ENCODE peak calls at places on chromosomes 4 and X, in eight cellular contexts. Z is NCI-H2029 treated with DMSO at 0.1 percent for 48 hours; L is activated CD8-positive, alpha-beta memory T cell treated with anti-CD3 and anti-CD28 coated beads for 48 hours; O is GM20000; F is cardiac muscle cell; C is astrocyte; V is naive thymus-derived CD8-positive, alpha-beta T cell; G is neural progenitor cell. I is an unnamed sample.

GRCh38 chrX:39816871-39817731 is 280.7 kb downstream of the BCOR start:
- DNase-seq in V (no peak), Z (no peak), F (peak), C (peak), G (peak), O (no peak), L (no peak), I (no peak)

GRCh38 chrX:65667503-65668355 is at the start of gene MSN:
- DNase-seq in F (peak), V (peak), G (peak), L (peak), O (peak), C (no peak), Z (no peak), I (peak)

GRCh38 chrX:50067435-50068292 is 133.1 kb downstream of the AKAP4 start:
- DNase-seq in Z (peak), O (no peak), F (peak), L (no peak), V (no peak), C (peak), G (peak), I (no peak)

GRCh38 chr4:56668267-56668666 is 12.8 kb downstream of the HOPX start:
- DNase-seq in F (peak), Z (no peak), O (peak), L (no peak), G (peak), C (no peak), V (no peak), I (no peak)

GRCh38 chr4:87521757-87522374 is 7.3 kb downstream of the SPARCL1 start:
- DNase-seq in O (no peak), V (no peak), F (no peak), Z (peak), C (peak), G (no peak), L (no peak), I (peak)

GRCh38 chr4:139297001-139297410 is 4.3 kb upstream of the NAA15 start:
- DNase-seq in V (no peak), F (no peak), G (no peak), Z (no peak), C (peak), O (no peak), L (no peak), I (no peak)

GRCh38 chr4:87213425-87213824 is 7.0 kb downstream of the KLHL8 start:
- DNase-seq in F (peak), C (no peak), Z (no peak), O (no peak), G (no peak), L (no peak), V (no peak), I (no peak)

GRCh38 chrX:443676-444210 is 57.0 kb upstream of the PPP2R3B start:
- DNase-seq in F (no peak), Z (no peak), O (no peak), L (no peak), V (no peak), C (no peak), G (no peak), I (no peak)

GRCh38 chrX:9682456-9682855 is 83.2 kb downstream of the GPR143 start:
- DNase-seq in L (no peak), F (peak), Z (no peak), V (no peak), G (peak), C (no peak), O (no peak), I (no peak)

GRCh38 chr4:2962614-2963184 is 507 bp downstream of the NOP14 start:
- DNase-seq in L (no peak), F (peak), G (peak), O (no peak), Z (no peak), C (peak), V (no peak), I (no peak)

I was measured in GM06990.